ENCODE peak calls at places on chromosomes 7 and 10, in four cellular contexts. One of them, this sample, is unnamed.

GRCh38 chr7:116715087-116715486 is 43.1 kb downstream of the MET start:
- DNase-seq in AG04449: no peak
- DNase-seq in fibroblast of lung: peak
- DNase-seq in AG09309: no peak
- DNase-seq in this sample: no peak

GRCh38 chr10:95655571-95656290 is 780 bp downstream of the ALDH18A1 start:
- DNase-seq in fibroblast of lung: peak
- DNase-seq in AG09309: no peak
- DNase-seq in AG04449: no peak
- DNase-seq in this sample: peak

GRCh38 chr10:17238445-17239275 is 10.6 kb downstream of the VIM start:
- DNase-seq in fibroblast of lung: peak
- DNase-seq in AG09309: no peak
- DNase-seq in AG04449: no peak
- DNase-seq in this sample: peak

GRCh38 chr10:87921934-87922688 is 58.7 kb downstream of the PTEN start:
- DNase-seq in AG09309: no peak
- DNase-seq in AG04449: no peak
- DNase-seq in fibroblast of lung: peak
- DNase-seq in this sample: no peak

GRCh38 chr10:74765465-74765864 is 60.9 kb upstream of the KAT6B start:
- DNase-seq in AG09309: no peak
- DNase-seq in AG04449: no peak
- DNase-seq in fibroblast of lung: no peak
- DNase-seq in this sample: no peak

GRCh38 chr10:23280420-23281043 is 64.1 kb downstream of the C10orf67 start:
- DNase-seq in AG04449: no peak
- DNase-seq in fibroblast of lung: no peak
- DNase-seq in AG09309: no peak
- DNase-seq in this sample: no peak

GRCh38 chr10:35035641-35036040 is 54.5 kb downstream of the CUL2 start:
- DNase-seq in AG09309: no peak
- DNase-seq in fibroblast of lung: peak
- DNase-seq in AG04449: no peak
- DNase-seq in this sample: no peak

GRCh38 chr10:83262434-83262833 is 876.9 kb upstream of the GHITM start:
- DNase-seq in AG04449: no peak
- DNase-seq in fibroblast of lung: no peak
- DNase-seq in AG09309: no peak
- DNase-seq in this sample: no peak

GRCh38 chr7:101363196-101363733 is 590 bp downstream of the COL26A1 start:
- DNase-seq in AG09309: no peak
- DNase-seq in fibroblast of lung: no peak
- DNase-seq in AG04449: no peak
- DNase-seq in this sample: no peak

GRCh38 chr10:93806882-93807281 is 49.1 kb downstream of the LGI1 start:
- DNase-seq in fibroblast of lung: no peak
- DNase-seq in AG09309: no peak
- DNase-seq in AG04449: no peak
- DNase-seq in this sample: no peak

GRCh38 chr7:114949227-114949626 is 27.3 kb downstream of the MDFIC start:
- DNase-seq in fibroblast of lung: peak
- DNase-seq in AG04449: no peak
- DNase-seq in AG09309: no peak
- DNase-seq in this sample: no peak

GRCh38 chr7:114956702-114957101 is 34.8 kb downstream of the MDFIC start:
- DNase-seq in fibroblast of lung: no peak
- DNase-seq in AG04449: no peak
- DNase-seq in AG09309: no peak
- DNase-seq in this sample: no peak

GRCh38 chr7:114957434-114957833 is 35.5 kb downstream of the MDFIC start:
- DNase-seq in fibroblast of lung: no peak
- DNase-seq in AG09309: no peak
- DNase-seq in AG04449: no peak
- DNase-seq in this sample: no peak

GRCh38 chr7:114952296-114952695 is 30.4 kb downstream of the MDFIC start:
- DNase-seq in fibroblast of lung: no peak
- DNase-seq in AG09309: no peak
- DNase-seq in AG04449: no peak
- DNase-seq in this sample: no peak

DNA sequence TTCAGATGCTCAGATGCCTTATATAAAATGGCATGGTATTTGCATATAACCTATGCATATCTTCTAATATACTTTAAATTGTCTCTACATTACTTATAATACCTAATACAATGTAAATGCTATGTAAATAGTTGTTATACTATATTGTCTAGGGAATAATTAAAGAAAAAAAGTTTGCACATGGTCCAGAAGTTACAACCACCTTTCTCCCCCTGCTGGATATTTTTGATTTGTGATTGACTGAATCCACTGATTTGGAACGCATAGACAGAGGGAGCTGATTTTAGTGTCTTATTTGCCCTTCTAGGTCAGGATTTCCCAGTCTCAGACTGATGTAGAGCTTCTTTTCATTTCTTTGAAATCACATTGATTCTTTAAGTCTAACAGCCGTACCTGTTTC is 31.8 kb downstream of the MDFIC start:
- DNase-seq in AG04449: no peak
- DNase-seq in AG09309: no peak
- DNase-seq in fibroblast of lung: no peak
- DNase-seq in this sample: no peak
- TF ChIP-seq CTCF in AG04449: no peak
- TF ChIP-seq CTCF in AG09309: no peak
- TF ChIP-seq CTCF in fibroblast of lung: no peak
- TF ChIP-seq CTCF in this sample: peak

GRCh38 chr10:6843477-6843876 is 263.4 kb upstream of the PRKCQ start:
- DNase-seq in AG04449: no peak
- DNase-seq in fibroblast of lung: no peak
- DNase-seq in AG09309: no peak
- DNase-seq in this sample: no peak
- TF ChIP-seq CTCF in AG04449: no peak
- TF ChIP-seq CTCF in fibroblast of lung: no peak
- TF ChIP-seq CTCF in AG09309: peak
- TF ChIP-seq CTCF in this sample: no peak

GRCh38 chr7:78383096-78383495 is 584.5 kb downstream of the PHTF2 start:
- DNase-seq in AG09309: no peak
- DNase-seq in AG04449: no peak
- DNase-seq in fibroblast of lung: no peak
- DNase-seq in this sample: no peak

GRCh38 chr7:78379148-78379547 is 580.6 kb downstream of the PHTF2 start:
- DNase-seq in AG04449: no peak
- DNase-seq in AG09309: peak
- DNase-seq in fibroblast of lung: peak
- DNase-seq in this sample: peak

DNA sequence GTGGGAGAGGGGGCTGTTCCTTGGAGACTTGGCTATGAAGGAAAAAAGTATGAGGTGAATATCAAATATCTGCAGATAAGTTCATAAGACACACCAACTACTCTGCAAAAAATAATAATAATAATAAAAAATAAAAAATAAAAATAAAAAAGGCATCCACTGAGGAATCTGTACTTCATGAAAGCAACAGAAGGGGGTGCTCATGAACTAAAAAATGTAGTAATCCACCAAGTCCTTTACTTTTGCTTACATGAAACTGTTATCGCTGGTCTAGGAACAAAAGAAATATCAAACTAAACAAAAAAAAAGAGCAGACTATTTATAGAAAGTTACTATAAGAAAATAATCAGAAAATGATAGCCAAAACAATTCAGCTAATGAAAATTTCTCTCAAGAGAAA is 579.0 kb downstream of the PHTF2 start:
- DNase-seq in AG09309: no peak
- DNase-seq in AG04449: no peak
- DNase-seq in fibroblast of lung: no peak
- DNase-seq in this sample: no peak
- TF ChIP-seq CTCF in AG09309: no peak
- TF ChIP-seq CTCF in AG04449: no peak
- TF ChIP-seq CTCF in fibroblast of lung: no peak
- TF ChIP-seq CTCF in this sample: peak

GRCh38 chr10:33211123-33211878 is 123.2 kb downstream of the NRP1 start:
- DNase-seq in AG09309: peak
- DNase-seq in fibroblast of lung: peak
- DNase-seq in AG04449: no peak
- DNase-seq in this sample: peak
- TF ChIP-seq CTCF in AG09309: no peak
- TF ChIP-seq CTCF in fibroblast of lung: no peak
- TF ChIP-seq CTCF in AG04449: no peak
- TF ChIP-seq CTCF in this sample: no peak

GRCh38 chr7:132930881-132931280 is 151.0 kb downstream of the CHCHD3 start:
- DNase-seq in AG04449: no peak
- DNase-seq in AG09309: no peak
- DNase-seq in fibroblast of lung: peak
- DNase-seq in this sample: peak
- TF ChIP-seq CTCF in AG04449: no peak
- TF ChIP-seq CTCF in AG09309: peak
- TF ChIP-seq CTCF in fibroblast of lung: no peak
- TF ChIP-seq CTCF in this sample: peak

DNA sequence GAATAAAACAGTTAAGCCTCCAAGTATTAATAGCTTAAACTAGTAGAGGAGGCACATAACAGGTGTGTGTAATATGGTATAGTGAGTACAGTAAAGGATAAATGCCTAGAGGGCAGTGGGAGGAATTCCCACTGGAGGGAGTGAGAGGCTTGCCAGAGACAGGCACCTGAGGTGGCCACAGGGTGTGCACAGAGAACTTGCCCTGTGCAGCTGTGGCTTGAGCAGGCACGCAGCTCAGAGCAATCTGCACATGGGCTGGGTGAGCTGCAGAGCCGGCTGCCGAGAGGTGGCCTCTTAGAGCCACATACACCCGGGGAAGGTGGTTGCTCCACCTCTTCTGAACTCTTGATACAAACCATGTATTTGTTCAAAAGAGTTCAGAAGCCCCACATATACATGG is 237.1 kb downstream of the COBL start:
- DNase-seq in fibroblast of lung: no peak
- DNase-seq in AG09309: no peak
- DNase-seq in AG04449: no peak
- DNase-seq in this sample: no peak
- TF ChIP-seq CTCF in fibroblast of lung: no peak
- TF ChIP-seq CTCF in AG09309: no peak
- TF ChIP-seq CTCF in AG04449: no peak
- TF ChIP-seq CTCF in this sample: no peak

DNA sequence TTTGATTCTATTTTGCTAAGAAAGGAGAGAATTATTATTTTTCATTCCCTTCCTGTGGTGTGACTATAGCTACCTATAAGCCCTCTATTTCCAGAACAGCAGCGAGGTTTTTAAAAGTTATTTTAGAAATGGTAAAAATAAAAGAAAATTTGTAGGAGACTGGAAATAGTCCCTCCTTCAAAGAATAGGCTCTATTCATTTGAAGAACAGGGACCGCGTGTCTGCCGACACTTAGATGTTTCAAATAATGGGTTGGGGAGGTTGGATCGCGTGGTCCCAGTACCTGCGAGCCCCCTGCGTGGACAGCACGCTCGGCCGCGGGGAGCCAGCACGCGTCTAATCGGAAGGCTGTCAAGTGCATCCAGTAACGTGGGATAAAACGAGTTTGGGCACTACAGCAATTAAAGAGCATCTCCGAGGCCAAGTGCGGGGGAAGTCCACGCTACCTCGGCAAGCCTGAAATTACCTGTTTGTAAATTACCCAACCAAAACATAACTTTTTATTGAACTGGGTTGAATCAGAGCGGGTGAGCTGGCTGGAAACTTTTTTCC is 1.0 kb downstream of the CACNA2D1 start:
- DNase-seq in fibroblast of lung: peak
- DNase-seq in AG04449: no peak
- DNase-seq in AG09309: no peak
- DNase-seq in this sample: no peak
- TF ChIP-seq CTCF in fibroblast of lung: no peak
- TF ChIP-seq CTCF in AG04449: no peak
- TF ChIP-seq CTCF in AG09309: no peak
- TF ChIP-seq CTCF in this sample: no peak

GRCh38 chr10:60848126-60848525 is 69.8 kb downstream of the CDK1 start:
- DNase-seq in fibroblast of lung: peak
- DNase-seq in AG09309: peak
- DNase-seq in AG04449: no peak
- DNase-seq in this sample: peak
- TF ChIP-seq CTCF in fibroblast of lung: no peak
- TF ChIP-seq CTCF in AG09309: no peak
- TF ChIP-seq CTCF in AG04449: no peak
- TF ChIP-seq CTCF in this sample: peak

GRCh38 chr10:66215005-66215404 is 710.8 kb upstream of the LRRTM3 start:
- DNase-seq in AG09309: no peak
- DNase-seq in AG04449: no peak
- DNase-seq in fibroblast of lung: no peak
- DNase-seq in this sample: no peak
- TF ChIP-seq CTCF in AG09309: no peak
- TF ChIP-seq CTCF in AG04449: no peak
- TF ChIP-seq CTCF in fibroblast of lung: no peak
- TF ChIP-seq CTCF in this sample: peak

GRCh38 chr10:70331160-70331485 is 47.3 kb upstream of the NPFFR1 start:
- DNase-seq in AG04449: no peak
- DNase-seq in fibroblast of lung: no peak
- DNase-seq in AG09309: no peak
- DNase-seq in this sample: no peak

GRCh38 chr10:70328987-70329386 is 45.2 kb upstream of the NPFFR1 start:
- DNase-seq in AG04449: no peak
- DNase-seq in fibroblast of lung: peak
- DNase-seq in AG09309: peak
- DNase-seq in this sample: no peak

GRCh38 chr10:70333268-70333667 is 49.2 kb downstream of the LRRC20 start:
- DNase-seq in AG04449: no peak
- DNase-seq in AG09309: no peak
- DNase-seq in fibroblast of lung: no peak
- DNase-seq in this sample: no peak

GRCh38 chr10:70330671-70331070 is 46.9 kb upstream of the NPFFR1 start:
- DNase-seq in AG04449: no peak
- DNase-seq in fibroblast of lung: no peak
- DNase-seq in AG09309: no peak
- DNase-seq in this sample: no peak

DNA sequence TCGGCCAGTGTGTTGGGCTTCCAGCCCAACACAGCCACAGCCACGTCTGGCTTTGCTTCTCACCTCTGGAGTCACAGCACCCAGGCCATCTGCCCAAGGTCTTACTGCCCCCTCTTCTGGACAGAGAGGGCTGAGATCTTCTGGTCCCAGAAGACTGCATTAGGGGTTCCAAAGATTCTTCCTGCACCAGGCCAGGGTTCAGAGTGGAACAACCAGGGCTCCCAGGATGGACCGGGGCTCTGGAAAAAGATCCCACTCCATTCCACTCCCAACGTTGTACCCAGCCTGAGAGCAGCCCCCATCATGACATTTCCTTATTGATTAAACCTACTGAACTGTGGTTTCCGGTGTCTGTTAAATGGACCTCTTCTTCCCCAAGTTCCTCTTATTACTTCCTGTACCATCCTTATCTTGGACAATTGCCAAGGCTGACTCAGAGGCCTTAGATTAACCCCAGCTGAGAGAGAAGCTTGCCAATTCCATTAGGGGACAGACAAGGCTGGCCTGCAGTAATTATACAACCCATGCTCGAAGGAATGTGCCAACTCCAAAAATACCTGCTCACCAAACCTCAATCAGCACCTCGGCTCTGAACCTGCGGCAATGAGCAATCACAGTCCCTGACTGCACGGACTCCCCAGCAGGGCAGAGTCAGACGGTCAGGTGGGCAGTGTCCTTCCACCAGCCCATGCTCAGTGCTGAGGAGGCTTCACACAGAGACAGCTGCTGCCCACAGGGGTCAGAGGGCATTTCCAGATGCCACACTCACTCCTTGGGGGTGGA is 47.9 kb upstream of the NPFFR1 start:
- DNase-seq in AG04449: peak
- DNase-seq in AG09309: peak
- DNase-seq in fibroblast of lung: peak
- DNase-seq in this sample: peak
- TF ChIP-seq CTCF in AG04449: peak
- TF ChIP-seq CTCF in AG09309: peak
- TF ChIP-seq CTCF in fibroblast of lung: peak
- TF ChIP-seq CTCF in this sample: peak